ENCODE peak calls at places on chromosomes 5 and 9, in eight cellular contexts. One of them, this sample, is unnamed.

GRCh38 chr9:254516-254915 is 39.9 kb downstream of the DOCK8 start:
- DNase-seq in progenitor cell of endocrine pancreas: no peak
- DNase-seq in uterus: no peak
- DNase-seq in heart left ventricle: no peak
- DNase-seq in neural crest cell: no peak
- DNase-seq in RWPE1: no peak
- DNase-seq in foreskin fibroblast: no peak
- DNase-seq in astrocyte of the spinal cord: no peak
- DNase-seq in this sample: no peak

GRCh38 chr5:87589587-87589986 is 176.9 kb upstream of the CCNH start:
- DNase-seq in RWPE1: no peak
- DNase-seq in uterus: no peak
- DNase-seq in foreskin fibroblast: no peak
- DNase-seq in progenitor cell of endocrine pancreas: no peak
- DNase-seq in neural crest cell: no peak
- DNase-seq in astrocyte of the spinal cord: no peak
- DNase-seq in heart left ventricle: no peak
- DNase-seq in this sample: no peak

GRCh38 chr5:95296291-95296690 is 11.4 kb upstream of the MCTP1 start:
- DNase-seq in progenitor cell of endocrine pancreas: no peak
- DNase-seq in uterus: no peak
- DNase-seq in RWPE1: no peak
- DNase-seq in neural crest cell: no peak
- DNase-seq in heart left ventricle: no peak
- DNase-seq in astrocyte of the spinal cord: no peak
- DNase-seq in foreskin fibroblast: no peak
- DNase-seq in this sample: no peak

GRCh38 chr9:126496181-126496576 is 117.5 kb upstream of the LMX1B start:
- DNase-seq in uterus: no peak
- DNase-seq in RWPE1: no peak
- DNase-seq in foreskin fibroblast: no peak
- DNase-seq in progenitor cell of endocrine pancreas: no peak
- DNase-seq in heart left ventricle: no peak
- DNase-seq in astrocyte of the spinal cord: no peak
- DNase-seq in neural crest cell: no peak
- DNase-seq in this sample: no peak

GRCh38 chr5:142549834-142550233 is 136.1 kb downstream of the FGF1 start:
- DNase-seq in uterus: no peak
- DNase-seq in progenitor cell of endocrine pancreas: no peak
- DNase-seq in foreskin fibroblast: no peak
- DNase-seq in astrocyte of the spinal cord: no peak
- DNase-seq in heart left ventricle: no peak
- DNase-seq in RWPE1: no peak
- DNase-seq in neural crest cell: no peak
- DNase-seq in this sample: no peak

GRCh38 chr5:123460296-123460729 is 37.1 kb upstream of the CEP120 start:
- DNase-seq in neural crest cell: no peak
- DNase-seq in uterus: no peak
- DNase-seq in heart left ventricle: no peak
- DNase-seq in progenitor cell of endocrine pancreas: no peak
- DNase-seq in astrocyte of the spinal cord: no peak
- DNase-seq in foreskin fibroblast: no peak
- DNase-seq in RWPE1: peak; percentile 41
- DNase-seq in this sample: no peak

GRCh38 chr5:157252741-157253465 is 13.0 kb upstream of the CYFIP2 start:
- DNase-seq in RWPE1: no peak
- DNase-seq in uterus: no peak
- DNase-seq in neural crest cell: no peak
- DNase-seq in progenitor cell of endocrine pancreas: no peak
- DNase-seq in astrocyte of the spinal cord: peak; percentile 24
- DNase-seq in heart left ventricle: no peak
- DNase-seq in foreskin fibroblast: peak; percentile 27
- DNase-seq in this sample: no peak

GRCh38 chr9:93464395-93464794 is 11.0 kb upstream of the FAM120AOS start:
- DNase-seq in progenitor cell of endocrine pancreas: no peak
- DNase-seq in heart left ventricle: no peak
- DNase-seq in foreskin fibroblast: no peak
- DNase-seq in astrocyte of the spinal cord: no peak
- DNase-seq in uterus: no peak
- DNase-seq in neural crest cell: no peak
- DNase-seq in RWPE1: no peak
- DNase-seq in this sample: no peak

GRCh38 chr9:34454571-34455065 is 3.8 kb downstream of the FAM219A start:
- DNase-seq in progenitor cell of endocrine pancreas: no peak
- DNase-seq in uterus: no peak
- DNase-seq in astrocyte of the spinal cord: peak; percentile 29
- DNase-seq in heart left ventricle: peak; percentile 51
- DNase-seq in RWPE1: peak; percentile 55
- DNase-seq in neural crest cell: no peak
- DNase-seq in foreskin fibroblast: peak; percentile 73
- DNase-seq in this sample: no peak

GRCh38 chr9:127307802-127308201 is 43.2 kb downstream of the GARNL3 start:
- DNase-seq in foreskin fibroblast: no peak
- DNase-seq in heart left ventricle: peak; percentile 47
- DNase-seq in progenitor cell of endocrine pancreas: no peak
- DNase-seq in uterus: no peak
- DNase-seq in neural crest cell: no peak
- DNase-seq in astrocyte of the spinal cord: no peak
- DNase-seq in RWPE1: no peak
- DNase-seq in this sample: no peak

GRCh38 chr9:83047839-83048775 is 14.8 kb downstream of the RASEF start:
- DNase-seq in progenitor cell of endocrine pancreas: no peak
- DNase-seq in foreskin fibroblast: no peak
- DNase-seq in neural crest cell: no peak
- DNase-seq in uterus: peak; percentile 16
- DNase-seq in heart left ventricle: peak; percentile 50
- DNase-seq in RWPE1: no peak
- DNase-seq in astrocyte of the spinal cord: peak; percentile 91
- DNase-seq in this sample: peak; percentile 46

GRCh38 chr9:134544388-134545212 is 97.0 kb upstream of the COL5A1 start:
- DNase-seq in uterus: peak; percentile 50
- DNase-seq in foreskin fibroblast: no peak
- DNase-seq in progenitor cell of endocrine pancreas: no peak
- DNase-seq in RWPE1: peak; percentile 63
- DNase-seq in heart left ventricle: peak; percentile 74
- DNase-seq in neural crest cell: peak; percentile 39
- DNase-seq in astrocyte of the spinal cord: peak; percentile 78
- DNase-seq in this sample: no peak

GRCh38 chr5:23675456-23675855 is 168.0 kb downstream of the PRDM9 start:
- DNase-seq in progenitor cell of endocrine pancreas: no peak
- DNase-seq in RWPE1: no peak
- DNase-seq in heart left ventricle: no peak
- DNase-seq in uterus: no peak
- DNase-seq in foreskin fibroblast: no peak
- DNase-seq in astrocyte of the spinal cord: no peak
- DNase-seq in neural crest cell: no peak
- DNase-seq in this sample: no peak

GRCh38 chr5:173020643-173021042 is 35.5 kb upstream of the CREBRF start:
- DNase-seq in heart left ventricle: peak; percentile 47
- DNase-seq in astrocyte of the spinal cord: no peak
- DNase-seq in RWPE1: no peak
- DNase-seq in uterus: no peak
- DNase-seq in neural crest cell: no peak
- DNase-seq in progenitor cell of endocrine pancreas: no peak
- DNase-seq in foreskin fibroblast: no peak
- DNase-seq in this sample: no peak

GRCh38 chr5:72015103-72015548 is 92.1 kb upstream of the MAP1B start:
- DNase-seq in RWPE1: peak; percentile 75
- DNase-seq in foreskin fibroblast: no peak
- DNase-seq in uterus: peak; percentile 19
- DNase-seq in astrocyte of the spinal cord: peak; percentile 85
- DNase-seq in heart left ventricle: peak; percentile 79
- DNase-seq in neural crest cell: no peak
- DNase-seq in progenitor cell of endocrine pancreas: no peak
- DNase-seq in this sample: no peak

GRCh38 chr9:316382-316965 is 101.8 kb downstream of the DOCK8 start:
- DNase-seq in astrocyte of the spinal cord: no peak
- DNase-seq in foreskin fibroblast: no peak
- DNase-seq in uterus: no peak
- DNase-seq in neural crest cell: no peak
- DNase-seq in progenitor cell of endocrine pancreas: no peak
- DNase-seq in heart left ventricle: no peak
- DNase-seq in RWPE1: no peak
- DNase-seq in this sample: no peak

GRCh38 chr5:73605223-73606087 is 20.5 kb upstream of the ARHGEF28 start:
- DNase-seq in astrocyte of the spinal cord: peak; percentile 25
- DNase-seq in progenitor cell of endocrine pancreas: no peak
- DNase-seq in foreskin fibroblast: peak; percentile 37
- DNase-seq in heart left ventricle: no peak
- DNase-seq in neural crest cell: no peak
- DNase-seq in RWPE1: no peak
- DNase-seq in uterus: no peak
- DNase-seq in this sample: no peak

GRCh38 chr5:124343451-124343867 is 403.0 kb downstream of the ZNF608 start:
- DNase-seq in RWPE1: no peak
- DNase-seq in progenitor cell of endocrine pancreas: no peak
- DNase-seq in uterus: no peak
- DNase-seq in neural crest cell: no peak
- DNase-seq in astrocyte of the spinal cord: peak; percentile 94
- DNase-seq in heart left ventricle: no peak
- DNase-seq in foreskin fibroblast: peak; percentile 93
- DNase-seq in this sample: no peak

GRCh38 chr9:27094640-27095039 is 14.4 kb upstream of the TEK start:
- DNase-seq in RWPE1: peak; percentile 46
- DNase-seq in foreskin fibroblast: peak; percentile 22
- DNase-seq in progenitor cell of endocrine pancreas: no peak
- DNase-seq in astrocyte of the spinal cord: peak; percentile 79
- DNase-seq in heart left ventricle: peak; percentile 41
- DNase-seq in neural crest cell: no peak
- DNase-seq in uterus: no peak
- DNase-seq in this sample: no peak

GRCh38 chr5:42949348-42950090 is 90.6 kb downstream of the ANXA2R start:
- DNase-seq in heart left ventricle: peak; percentile 63
- DNase-seq in uterus: peak; percentile 59
- DNase-seq in RWPE1: no peak
- DNase-seq in foreskin fibroblast: peak; percentile 77
- DNase-seq in astrocyte of the spinal cord: peak; percentile 81
- DNase-seq in progenitor cell of endocrine pancreas: no peak
- DNase-seq in neural crest cell: no peak
- DNase-seq in this sample: peak; percentile 82

GRCh38 chr9:83665576-83666200 is 42.1 kb downstream of the UBQLN1 start:
- DNase-seq in astrocyte of the spinal cord: no peak
- DNase-seq in RWPE1: no peak
- DNase-seq in heart left ventricle: no peak
- DNase-seq in neural crest cell: no peak
- DNase-seq in foreskin fibroblast: no peak
- DNase-seq in progenitor cell of endocrine pancreas: no peak
- DNase-seq in uterus: no peak
- DNase-seq in this sample: no peak

GRCh38 chr9:125461501-125462190 is 200.0 kb downstream of the GAPVD1 start:
- DNase-seq in RWPE1: no peak
- DNase-seq in progenitor cell of endocrine pancreas: no peak
- DNase-seq in foreskin fibroblast: no peak
- DNase-seq in heart left ventricle: no peak
- DNase-seq in neural crest cell: no peak
- DNase-seq in astrocyte of the spinal cord: no peak
- DNase-seq in uterus: no peak
- DNase-seq in this sample: no peak

GRCh38 chr5:176542596-176543427 is 5.6 kb upstream of the RNF44 start:
- DNase-seq in RWPE1: peak; percentile 38
- DNase-seq in progenitor cell of endocrine pancreas: no peak
- DNase-seq in neural crest cell: peak; percentile 14
- DNase-seq in astrocyte of the spinal cord: no peak
- DNase-seq in uterus: no peak
- DNase-seq in heart left ventricle: no peak
- DNase-seq in foreskin fibroblast: no peak
- DNase-seq in this sample: no peak

GRCh38 chr5:141208478-141208877 is at the start of gene PCDHB12:
- DNase-seq in foreskin fibroblast: no peak
- DNase-seq in progenitor cell of endocrine pancreas: no peak
- DNase-seq in heart left ventricle: no peak
- DNase-seq in astrocyte of the spinal cord: no peak
- DNase-seq in RWPE1: no peak
- DNase-seq in uterus: no peak
- DNase-seq in neural crest cell: no peak
- DNase-seq in this sample: no peak
- TF ChIP-seq CTCF in foreskin fibroblast: no peak
- TF ChIP-seq CTCF in progenitor cell of endocrine pancreas: peak; percentile 41
- TF ChIP-seq CTCF in heart left ventricle: peak; percentile 34
- TF ChIP-seq CTCF in astrocyte of the spinal cord: no peak
- TF ChIP-seq CTCF in RWPE1: no peak
- TF ChIP-seq CTCF in uterus: no peak
- TF ChIP-seq CTCF in neural crest cell: peak; percentile 50
- TF ChIP-seq CTCF in this sample: peak; percentile 17

GRCh38 chr9:86586144-86586494 is 231.9 kb upstream of the TUT7 start:
- DNase-seq in foreskin fibroblast: no peak
- DNase-seq in heart left ventricle: no peak
- DNase-seq in RWPE1: no peak
- DNase-seq in astrocyte of the spinal cord: no peak
- DNase-seq in progenitor cell of endocrine pancreas: no peak
- DNase-seq in neural crest cell: no peak
- DNase-seq in uterus: no peak
- DNase-seq in this sample: no peak

GRCh38 chr9:86591472-86591871 is 237.3 kb upstream of the TUT7 start:
- DNase-seq in astrocyte of the spinal cord: no peak
- DNase-seq in uterus: no peak
- DNase-seq in neural crest cell: no peak
- DNase-seq in heart left ventricle: no peak
- DNase-seq in progenitor cell of endocrine pancreas: no peak
- DNase-seq in foreskin fibroblast: peak; percentile 26
- DNase-seq in RWPE1: no peak
- DNase-seq in this sample: no peak

GRCh38 chr9:86585422-86586143 is 231.4 kb upstream of the TUT7 start:
- DNase-seq in astrocyte of the spinal cord: peak; percentile 35
- DNase-seq in neural crest cell: no peak
- DNase-seq in uterus: peak; percentile 72
- DNase-seq in progenitor cell of endocrine pancreas: no peak
- DNase-seq in foreskin fibroblast: no peak
- DNase-seq in heart left ventricle: no peak
- DNase-seq in RWPE1: no peak
- DNase-seq in this sample: no peak

GRCh38 chr9:86594724-86595123 is 240.5 kb upstream of the TUT7 start:
- DNase-seq in uterus: no peak
- DNase-seq in heart left ventricle: no peak
- DNase-seq in neural crest cell: no peak
- DNase-seq in astrocyte of the spinal cord: no peak
- DNase-seq in foreskin fibroblast: no peak
- DNase-seq in RWPE1: no peak
- DNase-seq in progenitor cell of endocrine pancreas: no peak
- DNase-seq in this sample: no peak

GRCh38 chr9:86589273-86589672 is 235.1 kb upstream of the TUT7 start:
- DNase-seq in heart left ventricle: no peak
- DNase-seq in progenitor cell of endocrine pancreas: no peak
- DNase-seq in uterus: no peak
- DNase-seq in RWPE1: no peak
- DNase-seq in astrocyte of the spinal cord: no peak
- DNase-seq in neural crest cell: no peak
- DNase-seq in foreskin fibroblast: no peak
- DNase-seq in this sample: no peak
- TF ChIP-seq CTCF in heart left ventricle: no peak
- TF ChIP-seq CTCF in progenitor cell of endocrine pancreas: peak; percentile 27
- TF ChIP-seq CTCF in uterus: no peak
- TF ChIP-seq CTCF in RWPE1: no peak
- TF ChIP-seq CTCF in astrocyte of the spinal cord: no peak
- TF ChIP-seq CTCF in neural crest cell: no peak
- TF ChIP-seq CTCF in foreskin fibroblast: no peak
- TF ChIP-seq CTCF in this sample: no peak

GRCh38 chr5:37248970-37249819 is at the start of gene CPLANE1:
- DNase-seq in RWPE1: peak; percentile 61
- DNase-seq in progenitor cell of endocrine pancreas: peak; percentile 76
- DNase-seq in neural crest cell: peak; percentile 79
- DNase-seq in uterus: peak; percentile 61
- DNase-seq in foreskin fibroblast: peak; percentile 76
- DNase-seq in astrocyte of the spinal cord: peak; percentile 83
- DNase-seq in heart left ventricle: peak; percentile 87
- DNase-seq in this sample: peak; percentile 86
- TF ChIP-seq CTCF in RWPE1: peak; percentile 36
- TF ChIP-seq CTCF in progenitor cell of endocrine pancreas: peak; percentile 29
- TF ChIP-seq CTCF in neural crest cell: peak; percentile 44
- TF ChIP-seq CTCF in uterus: no peak
- TF ChIP-seq CTCF in foreskin fibroblast: no peak
- TF ChIP-seq CTCF in astrocyte of the spinal cord: no peak
- TF ChIP-seq CTCF in heart left ventricle: no peak
- TF ChIP-seq CTCF in this sample: no peak

GRCh38 chr5:82799346-82800077 is 277.7 kb downstream of the TMEM167A start:
- DNase-seq in neural crest cell: no peak
- DNase-seq in heart left ventricle: no peak
- DNase-seq in RWPE1: no peak
- DNase-seq in astrocyte of the spinal cord: no peak
- DNase-seq in uterus: no peak
- DNase-seq in foreskin fibroblast: no peak
- DNase-seq in progenitor cell of endocrine pancreas: no peak
- DNase-seq in this sample: no peak
- TF ChIP-seq CTCF in neural crest cell: peak; percentile 29
- TF ChIP-seq CTCF in heart left ventricle: no peak
- TF ChIP-seq CTCF in RWPE1: no peak
- TF ChIP-seq CTCF in astrocyte of the spinal cord: no peak
- TF ChIP-seq CTCF in uterus: no peak
- TF ChIP-seq CTCF in foreskin fibroblast: no peak
- TF ChIP-seq CTCF in progenitor cell of endocrine pancreas: no peak
- TF ChIP-seq CTCF in this sample: no peak

This sample was measured in lower lobe of right lung.